ENCODE peak calls at places on chromosome 21, in five cellular contexts. One of them, this sample, is unnamed.

GRCh38 chr21:37061926-37062591 is 10.8 kb downstream of the PIGP start:
- DNase-seq in left ventricle myocardium superior: no peak
- DNase-seq in amniotic stem cell: no peak
- DNase-seq in body of pancreas: no peak
- DNase-seq in RWPE1: no peak
- DNase-seq in this sample: no peak

GRCh38 chr21:15352009-15352408 is 287.2 kb upstream of the NRIP1 start:
- DNase-seq in left ventricle myocardium superior: no peak
- DNase-seq in amniotic stem cell: no peak
- DNase-seq in body of pancreas: no peak
- DNase-seq in RWPE1: no peak
- DNase-seq in this sample: no peak

GRCh38 chr21:36125513-36126121 is 9.3 kb upstream of the CBR3 start:
- DNase-seq in left ventricle myocardium superior: peak; percentile 55
- DNase-seq in amniotic stem cell: peak; percentile 23
- DNase-seq in body of pancreas: peak; percentile 61
- DNase-seq in RWPE1: no peak
- DNase-seq in this sample: peak; percentile 38

GRCh38 chr21:45460611-45461368 is 55.8 kb downstream of the COL18A1 start:
- DNase-seq in left ventricle myocardium superior: no peak
- DNase-seq in amniotic stem cell: peak; percentile 54
- DNase-seq in body of pancreas: no peak
- DNase-seq in RWPE1: no peak
- DNase-seq in this sample: peak; percentile 31

GRCh38 chr21:25733859-25734653 is 648 bp downstream of the ATP5PF start:
- DNase-seq in left ventricle myocardium superior: peak; percentile 57
- DNase-seq in amniotic stem cell: no peak
- DNase-seq in body of pancreas: no peak
- DNase-seq in RWPE1: no peak
- DNase-seq in this sample: peak; percentile 20

GRCh38 chr21:20882462-20883415 is 115.5 kb upstream of the NCAM2 start:
- DNase-seq in left ventricle myocardium superior: no peak
- DNase-seq in amniotic stem cell: no peak
- DNase-seq in body of pancreas: peak; percentile 54
- DNase-seq in RWPE1: peak; percentile 37
- DNase-seq in this sample: no peak

GRCh38 chr21:44965251-44966022 is 25.6 kb downstream of the SLX9 start:
- DNase-seq in left ventricle myocardium superior: no peak
- DNase-seq in amniotic stem cell: no peak
- DNase-seq in body of pancreas: no peak
- DNase-seq in RWPE1: no peak
- DNase-seq in this sample: no peak

GRCh38 chr21:36744560-36745231 is 45.8 kb downstream of the SIM2 start:
- DNase-seq in left ventricle myocardium superior: peak; percentile 46
- DNase-seq in amniotic stem cell: no peak
- DNase-seq in body of pancreas: no peak
- DNase-seq in RWPE1: no peak
- DNase-seq in this sample: no peak

GRCh38 chr21:46111857-46112730 is 14.2 kb downstream of the COL6A2 start:
- DNase-seq in left ventricle myocardium superior: peak; percentile 33
- DNase-seq in amniotic stem cell: no peak
- DNase-seq in body of pancreas: peak; percentile 9
- DNase-seq in RWPE1: no peak
- DNase-seq in this sample: no peak

GRCh38 chr21:45086342-45086958 is 12.1 kb downstream of the ADARB1 start:
- DNase-seq in left ventricle myocardium superior: no peak
- DNase-seq in amniotic stem cell: no peak
- DNase-seq in body of pancreas: no peak
- DNase-seq in RWPE1: no peak
- DNase-seq in this sample: no peak

GRCh38 chr21:44263221-44263671 is 1.5 kb upstream of the DNMT3L start:
- DNase-seq in left ventricle myocardium superior: no peak
- DNase-seq in amniotic stem cell: no peak
- DNase-seq in body of pancreas: no peak
- DNase-seq in RWPE1: no peak
- DNase-seq in this sample: no peak

GRCh38 chr21:14737922-14738321 is 191.8 kb upstream of the SAMSN1 start:
- DNase-seq in left ventricle myocardium superior: no peak
- DNase-seq in amniotic stem cell: no peak
- DNase-seq in body of pancreas: peak; percentile 39
- DNase-seq in RWPE1: peak; percentile 23
- DNase-seq in this sample: peak; percentile 44

GRCh38 chr21:34886554-34887385 is 162.3 kb downstream of the RUNX1 start:
- DNase-seq in left ventricle myocardium superior: peak; percentile 40
- DNase-seq in amniotic stem cell: no peak
- DNase-seq in body of pancreas: peak; percentile 23
- DNase-seq in RWPE1: no peak
- DNase-seq in this sample: no peak

This sample was measured in mammary epithelial cell.